ENCODE peak calls at places on chromosomes 4 and X, in four cellular contexts. R, O, X and L are unnamed samples.

GRCh38 chr4:8850830-8851188 is 20.8 kb downstream of the HMX1 start:
- DNase-seq in R (no peak), O (no peak), X (no peak), L (no peak)

GRCh38 chr4:99473131-99473530 is 37.7 kb upstream of the C4orf17 start:
- DNase-seq in R (no peak), O (no peak), X (no peak), L (no peak)

GRCh38 chrX:75784689-75785491 is at the start of gene MAGEE2:
- DNase-seq in R (no peak), O (no peak), X (no peak), L (no peak)

GRCh38 chrX:115946059-115946458 is 224.5 kb upstream of the AGTR2 start:
- DNase-seq in R (no peak), O (no peak), X (no peak), L (no peak)

GRCh38 chr4:81508786-81509574 is 37.3 kb upstream of the RASGEF1B start:
- DNase-seq in R (no peak), O (no peak), X (no peak), L (no peak)

GRCh38 chr4:153527690-153528089 is 61.5 kb downstream of the TMEM131L start:
- DNase-seq in R (no peak), O (no peak), X (no peak), L (no peak)

GRCh38 chr4:52780206-52780605 is 29.0 kb upstream of the ERVMER34-1 start:
- DNase-seq in R (no peak), O (peak; percentile 6), X (no peak), L (no peak)

GRCh38 chrX:78092296-78092695 is 11.8 kb upstream of the PGK1 start:
- DNase-seq in R (peak; percentile 13), O (no peak), X (no peak), L (no peak)

GRCh38 chrX:134933248-134933647 is 57.5 kb upstream of the SMIM10 start:
- DNase-seq in R (no peak), O (no peak), X (no peak), L (no peak)

GRCh38 chr4:6962211-6963041 is 52.8 kb downstream of the TBC1D14 start:
- DNase-seq in R (no peak), O (no peak), X (no peak), L (no peak)

GRCh38 chr4:105025263-105026017 is 121.2 kb upstream of the TET2 start:
- DNase-seq in R (no peak), O (no peak), X (no peak), L (no peak)

GRCh38 chr4:180101348-180102083 is 2141.7 kb upstream of the TENM3 start:
- DNase-seq in R (no peak), O (no peak), X (no peak), L (no peak)

GRCh38 chrX:94937491-94937890 is 1263.5 kb downstream of the FAM133A start:
- DNase-seq in R (no peak), O (no peak), X (no peak), L (no peak)

GRCh38 chrX:71291381-71291780 is 7.9 kb downstream of the NONO start:
- DNase-seq in R (no peak), O (no peak), X (no peak), L (no peak)

GRCh38 chr4:148737071-148737470 is 294.9 kb upstream of the NR3C2 start:
- DNase-seq in R (no peak), O (peak; percentile 13), X (no peak), L (no peak)

GRCh38 chr4:1356181-1356998 is 9.4 kb downstream of the UVSSA start:
- DNase-seq in R (peak; percentile 54), O (no peak), X (no peak), L (no peak)

GRCh38 chr4:40325406-40326019 is 9.6 kb upstream of the CHRNA9 start:
- DNase-seq in R (peak; percentile 90), O (peak; percentile 49), X (peak; percentile 54), L (no peak)

GRCh38 chr4:85477538-85477937 is 2.6 kb downstream of the ARHGAP24 start:
- DNase-seq in R (peak; percentile 64), O (peak; percentile 24), X (no peak), L (no peak)

GRCh38 chr4:118813561-118813960 is 22.4 kb downstream of the SEC24D start:
- DNase-seq in R (no peak), O (no peak), X (no peak), L (no peak)

GRCh38 chr4:28966982-28967381 is 1753.2 kb upstream of the PCDH7 start:
- DNase-seq in R (no peak), O (peak; percentile 35), X (no peak), L (no peak)

GRCh38 chr4:109631709-109632108 is 71.5 kb downstream of the CASP6 start:
- DNase-seq in R (peak; percentile 12), O (no peak), X (no peak), L (no peak)

GRCh38 chr4:7538518-7538917 is 103.8 kb upstream of the PSAPL1 start:
- DNase-seq in R (no peak), O (no peak), X (no peak), L (no peak)

GRCh38 chr4:26297219-26297618 is 23.6 kb upstream of the RBPJ start:
- DNase-seq in R (no peak), O (no peak), X (no peak), L (no peak)

GRCh38 chr4:1323635-1324442 is 23.2 kb upstream of the UVSSA start:
- DNase-seq in R (no peak), O (peak; percentile 77), X (no peak), L (no peak)

GRCh38 chr4:185738851-185739250 is 73.1 kb downstream of the SORBS2 start:
- DNase-seq in R (peak; percentile 8), O (no peak), X (no peak), L (no peak)

GRCh38 chrX:48696301-48697181 is at the start of gene SUV39H1:
- DNase-seq in R (peak; percentile 89), O (peak; percentile 58), X (peak; percentile 85), L (peak; percentile 94)

GRCh38 chr4:74516321-74516720 is 71.4 kb downstream of the AREG start:
- DNase-seq in R (no peak), O (no peak), X (no peak), L (no peak)

GRCh38 chr4:173503330-173504180 is 26.5 kb downstream of the HAND2 start:
- DNase-seq in R (no peak), O (no peak), X (no peak), L (no peak)

GRCh38 chr4:28709821-28710330 is 1849.2 kb downstream of the STIM2 start:
- DNase-seq in R (no peak), O (peak; percentile 19), X (no peak), L (no peak)